ENCODE peak calls at places on chromosomes 2 and 18, in six cellular contexts. J is NCI-H510A; B is fibroblast of pulmonary artery; D is HTR-8/SVneo; M is CD8-positive, alpha-beta memory T cell; A is stimulated activated naive CD8-positive, alpha-beta T cell treated with anti-CD3 and anti-CD28 coated beads, Interleukin-15, Interleukin-2, amounts not matched to agents 100 U/mL and 50 U/mL, for 24 hours. C is an unnamed sample.

GRCh38 chr18:30945769-30946168 is 96.8 kb downstream of the DSC3 start:
- DNase-seq in D (no peak), B (no peak), A (no peak), M (no peak), J (no peak), C (no peak)

GRCh38 chr2:229653551-229653950 is 60.8 kb downstream of the DNER start:
- DNase-seq in J (no peak), M (no peak), A (no peak), D (no peak), B (no peak), C (no peak)

GRCh38 chr2:102344397-102344796 is 11.2 kb upstream of the IL18R1 start:
- DNase-seq in M (no peak), D (no peak), A (no peak), B (no peak), J (no peak), C (no peak)

GRCh38 chr2:50126845-50127244 is 905.1 kb downstream of the NRXN1 start:
- DNase-seq in A (no peak), B (no peak), J (peak; percentile 40), D (no peak), M (no peak), C (no peak)

GRCh38 chr18:73848656-73849055 is 299.0 kb downstream of the FBXO15 start:
- DNase-seq in B (peak; percentile 84), D (no peak), M (no peak), J (no peak), A (no peak), C (no peak)

GRCh38 chr2:191382801-191383200 is 137.6 kb downstream of the MYO1B start:
- DNase-seq in D (peak; percentile 31), B (peak; percentile 75), M (no peak), A (no peak), J (peak; percentile 55), C (no peak)

GRCh38 chr2:187395276-187396015 is 52.6 kb downstream of the CALCRL start:
- DNase-seq in D (no peak), B (no peak), M (no peak), J (no peak), A (no peak), C (no peak)

GRCh38 chr18:61998957-61999356 is 106.2 kb upstream of the RNF152 start:
- DNase-seq in J (no peak), A (no peak), M (no peak), D (peak; percentile 9), B (peak; percentile 88), C (peak; percentile 37)

GRCh38 chr18:36186461-36187137 is 698 bp upstream of the MOCOS start:
- DNase-seq in M (no peak), B (no peak), J (peak; percentile 73), D (no peak), A (peak; percentile 25), C (no peak)

GRCh38 chr2:33051586-33052385 is 105.0 kb downstream of the LTBP1 start:
- DNase-seq in M (no peak), J (no peak), D (no peak), B (peak; percentile 63), A (no peak), C (peak; percentile 21)

GRCh38 chr2:25418944-25419677 is 77.4 kb upstream of the DNMT3A start:
- DNase-seq in J (no peak), B (peak; percentile 14), A (no peak), D (no peak), M (no peak), C (no peak)

GRCh38 chr18:79512461-79513380 is 117.0 kb downstream of the NFATC1 start:
- DNase-seq in B (no peak), D (no peak), A (peak; percentile 3), J (no peak), M (no peak), C (no peak)

GRCh38 chr2:15122915-15123314 is 438.2 kb downstream of the NBAS start:
- DNase-seq in J (no peak), D (no peak), M (no peak), B (no peak), A (no peak), C (no peak)

GRCh38 chr2:17107131-17107530 is 411.1 kb downstream of the RAD51AP2 start:
- DNase-seq in M (no peak), A (no peak), D (no peak), B (no peak), J (no peak), C (no peak)

GRCh38 chr2:85447222-85447585 is 28.7 kb downstream of the SH2D6 start:
- DNase-seq in A (no peak), J (no peak), B (no peak), M (no peak), D (no peak), C (no peak)

GRCh38 chr2:237508361-237508760 is 21.3 kb downstream of the MLPH start:
- DNase-seq in B (no peak), M (no peak), D (no peak), J (no peak), A (no peak), C (no peak)

GRCh38 chr18:48459016-48459415 is 49.8 kb upstream of the ZBTB7C start:
- DNase-seq in J (no peak), D (no peak), A (no peak), M (no peak), B (no peak), C (no peak)

GRCh38 chr2:130252880-130253645 is 54.8 kb upstream of the TUBA3E start:
- DNase-seq in B (peak; percentile 12), A (no peak), D (no peak), M (no peak), J (no peak), C (no peak)

GRCh38 chr2:173831312-173832229 is 133.6 kb downstream of the SP3 start:
- DNase-seq in A (no peak), D (peak; percentile 17), B (peak; percentile 71), J (no peak), M (no peak), C (peak; percentile 16)